ENCODE peak calls at places on chromosomes 13 and 19, in eight cellular contexts. W is AG09309; K is fibroblast of pulmonary artery; M is A673; H is CD4-positive, alpha-beta T cell; V is AG04450; B is neural progenitor cell; Z is body of pancreas. U is an unnamed sample.
A peak's percentile ranks its signal among the peaks of the same experiment; 100 is the strongest.

GRCh38 chr19:33405491-33406461 is 32.3 kb downstream of the CEBPG start:
- DNase-seq in V (no peak), H (no peak), M (no peak), W (no peak), Z (peak; percentile 10), K (no peak), B (no peak), U (no peak)

GRCh38 chr19:55066107-55066709 is 3.3 kb upstream of the RDH13 start:
- DNase-seq in W (no peak), Z (no peak), K (no peak), B (peak; percentile 46), H (no peak), M (no peak), V (no peak), U (no peak)

GRCh38 chr13:95535243-95535642 is 17.3 kb upstream of the CLDN10 start:
- DNase-seq in K (peak; percentile 50), Z (peak; percentile 61), H (no peak), M (no peak), B (no peak), W (peak; percentile 5), V (no peak), U (no peak)

GRCh38 chr19:44228318-44228717 is 16.0 kb downstream of the ZNF227 start:
- DNase-seq in B (no peak), K (no peak), W (no peak), M (no peak), H (no peak), V (no peak), Z (no peak), U (no peak)

GRCh38 chr13:48625396-48626076 is 28.2 kb upstream of the CYSLTR2 start:
- DNase-seq in V (no peak), Z (no peak), K (no peak), M (no peak), B (no peak), H (no peak), W (no peak), U (no peak)

GRCh38 chr13:51467730-51468129 is 14.9 kb upstream of the INTS6 start:
- DNase-seq in B (no peak), Z (peak; percentile 38), M (no peak), V (no peak), H (no peak), W (no peak), K (no peak), U (no peak)

GRCh38 chr13:44955421-44955820 is 33.9 kb downstream of the NUFIP1 start:
- DNase-seq in B (peak; percentile 8), H (no peak), K (no peak), M (no peak), Z (peak; percentile 86), V (no peak), W (no peak), U (no peak)

GRCh38 chr19:52941941-52942370 is 18.7 kb upstream of the ZNF888 start:
- DNase-seq in K (peak; percentile 31), M (peak; percentile 48), Z (peak; percentile 28), V (no peak), H (no peak), W (no peak), B (peak; percentile 68), U (no peak)

GRCh38 chr13:51125495-51126226 is 14.6 kb upstream of the C13orf42 start:
- DNase-seq in V (peak; percentile 26), B (peak; percentile 85), Z (peak; percentile 69), W (peak; percentile 17), K (peak; percentile 68), M (peak; percentile 80), H (peak; percentile 22), U (no peak)

GRCh38 chr13:25018729-25019115 is 77.2 kb upstream of the PABPC3 start:
- DNase-seq in K (no peak), B (peak; percentile 36), W (no peak), Z (no peak), V (no peak), M (no peak), H (no peak), U (no peak)

GRCh38 chr19:55600336-55601028 is 394 bp downstream of the ZNF524 start:
- DNase-seq in M (peak; percentile 94), H (no peak), Z (no peak), W (no peak), V (no peak), K (no peak), B (peak; percentile 96), U (no peak)

DNA sequence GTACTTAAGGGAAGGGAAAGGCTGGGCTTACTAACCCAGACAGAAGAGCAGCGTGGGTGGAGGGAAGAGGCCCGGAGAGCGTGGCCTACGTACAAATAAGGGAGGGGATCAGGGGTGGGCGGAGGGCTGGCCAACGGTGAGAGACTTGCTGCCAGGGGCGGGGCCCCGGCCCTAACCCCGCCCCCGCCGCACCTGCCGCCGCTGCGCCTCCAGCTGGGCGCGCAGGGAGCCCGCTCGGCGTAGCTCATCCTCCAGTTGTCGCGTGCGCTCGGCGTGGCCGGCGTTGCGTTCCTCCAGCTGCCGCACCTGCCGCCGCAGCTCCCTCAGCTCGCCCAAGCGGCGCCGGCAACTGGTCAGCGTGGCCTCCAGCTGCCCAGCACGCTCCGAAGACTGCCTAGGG is 5.7 kb downstream of the HOOK2 start:
- DNase-seq in Z (no peak), V (no peak), H (peak; percentile 56), B (peak; percentile 92), W (no peak), M (no peak), K (no peak), U (peak; percentile 74)
- TF ChIP-seq CTCF in Z (no peak), V (no peak), H (no peak), B (no peak), W (no peak), M (no peak), K (no peak), U (no peak)

GRCh38 chr19:7636691-7637373 is at the start of gene STXBP2:
- DNase-seq in Z (peak; percentile 93), W (no peak), B (peak; percentile 89), H (peak; percentile 95), K (peak; percentile 42), M (peak; percentile 75), V (no peak), U (peak; percentile 84)
- TF ChIP-seq CTCF in Z (no peak), W (no peak), B (no peak), H (no peak), K (no peak), M (no peak), V (no peak), U (no peak)

GRCh38 chr13:78802912-78803311 is 144.0 kb upstream of the OBI1 start:
- DNase-seq in H (no peak), B (no peak), Z (no peak), K (no peak), V (no peak), M (no peak), W (no peak), U (no peak)

GRCh38 chr13:78806457-78806856 is 147.5 kb upstream of the OBI1 start:
- DNase-seq in B (peak; percentile 21), H (no peak), M (peak; percentile 38), K (no peak), W (no peak), Z (no peak), V (no peak), U (no peak)
- TF ChIP-seq CTCF in B (peak; percentile 53), H (peak; percentile 11), M (peak; percentile 29), K (peak; percentile 3), W (no peak), Z (no peak), V (peak; percentile 57), U (peak; percentile 60)

GRCh38 chr19:46521241-46521640 is 25.6 kb upstream of the PNMA8B start:
- DNase-seq in Z (no peak), V (no peak), K (no peak), M (no peak), H (no peak), B (no peak), W (no peak), U (no peak)
- TF ChIP-seq CTCF in Z (no peak), V (no peak), K (no peak), M (no peak), H (no peak), B (no peak), W (no peak), U (no peak)

GRCh38 chr19:15173746-15174404 is 26.9 kb downstream of the NOTCH3 start:
- DNase-seq in Z (no peak), K (no peak), H (no peak), V (no peak), B (no peak), W (no peak), M (no peak), U (no peak)
- TF ChIP-seq CTCF in Z (no peak), K (peak; percentile 25), H (no peak), V (peak; percentile 33), B (no peak), W (no peak), M (peak; percentile 43), U (no peak)

GRCh38 chr19:50893047-50893737 is 18.0 kb downstream of the KLK4 start:
- DNase-seq in V (no peak), K (no peak), M (peak; percentile 39), B (no peak), Z (no peak), H (no peak), W (no peak), U (no peak)
- TF ChIP-seq CTCF in V (no peak), K (no peak), M (peak; percentile 44), B (no peak), Z (no peak), H (no peak), W (no peak), U (peak; percentile 17)

DNA sequence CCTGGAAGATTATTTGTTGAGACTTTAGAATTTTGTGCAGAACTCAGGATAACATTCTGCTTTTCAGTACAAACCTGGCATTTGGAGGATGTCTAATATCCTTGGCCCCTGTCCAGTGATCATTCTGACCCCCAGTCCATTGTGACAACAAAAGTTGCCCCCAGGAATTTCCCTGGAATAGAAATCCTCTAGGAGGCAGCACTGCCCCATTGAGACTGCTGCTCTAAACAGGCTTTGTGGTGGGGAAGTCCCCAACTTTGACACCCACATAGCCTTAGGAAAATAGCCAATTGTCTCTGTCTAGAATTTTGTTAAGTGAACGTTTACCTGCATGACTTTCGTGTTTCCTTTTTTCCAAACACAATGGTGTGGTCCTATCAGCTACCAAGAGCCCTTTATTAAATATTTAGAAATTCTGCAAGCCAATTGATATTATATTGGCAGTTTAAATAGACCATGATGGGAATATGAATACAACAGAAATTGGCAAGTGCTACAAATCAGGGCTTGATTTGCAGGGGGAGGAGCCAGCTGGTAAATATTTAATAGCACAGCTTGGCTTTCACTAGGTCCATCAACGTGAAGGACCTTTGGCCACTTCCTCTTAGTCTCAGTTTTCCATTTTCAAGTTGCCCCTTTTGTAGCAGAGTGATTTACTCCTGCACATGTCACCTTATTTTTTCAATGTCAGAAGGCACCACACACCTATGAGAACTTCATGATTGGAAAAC is 451.7 kb downstream of the EFNB2 start:
- DNase-seq in W (no peak), H (no peak), M (peak; percentile 5), K (peak; percentile 66), V (no peak), Z (peak; percentile 25), B (peak; percentile 63), U (no peak)
- TF ChIP-seq CTCF in W (peak; percentile 80), H (no peak), M (peak; percentile 38), K (peak; percentile 91), V (peak; percentile 71), Z (peak; percentile 58), B (peak; percentile 75), U (peak; percentile 55)